ENCODE peak calls at places on chromosomes 4 and X, in four cellular contexts. S, C, H and K are unnamed samples.

GRCh38 chr4:100244347-100244746 is 54.1 kb upstream of the DDIT4L start:
- DNase-seq in S (no peak), C (no peak), H (no peak), K (no peak)

GRCh38 chr4:144575181-144575580 is 70.8 kb upstream of the HHIP start:
- DNase-seq in S (no peak), H (no peak), C (peak), K (peak)

GRCh38 chr4:85686398-85686797 is 211.4 kb downstream of the ARHGAP24 start:
- DNase-seq in S (no peak), H (no peak), C (no peak), K (no peak)

GRCh38 chrX:125203737-125204578 is 115.7 kb upstream of the TEX13C start:
- DNase-seq in C (peak), H (no peak), S (peak), K (no peak)

GRCh38 chrX:38312436-38312835 is 14.9 kb downstream of the RPGR start:
- DNase-seq in C (peak), H (no peak), S (peak), K (peak)

GRCh38 chr4:153222162-153222789 is 18.0 kb downstream of the TRIM2 start:
- DNase-seq in H (peak), C (peak), S (peak), K (peak)

GRCh38 chrX:114999906-115000305 is 17.5 kb downstream of the IL13RA2 start:
- DNase-seq in C (no peak), H (no peak), S (no peak), K (no peak)

GRCh38 chr4:11700751-11701226 is 272.1 kb upstream of the HS3ST1 start:
- DNase-seq in H (no peak), C (peak), S (peak), K (peak)

GRCh38 chr4:179095585-179096228 is 1653.5 kb upstream of the AGA start:
- DNase-seq in C (peak), H (no peak), S (peak), K (no peak)

GRCh38 chr4:1336079-1336478 is 10.9 kb upstream of the UVSSA start:
- DNase-seq in C (peak), H (no peak), S (no peak), K (peak)

GRCh38 chr4:149638073-149638472 is 177.6 kb downstream of the IQCM start:
- DNase-seq in H (no peak), S (peak), C (peak), K (no peak)

DNA sequence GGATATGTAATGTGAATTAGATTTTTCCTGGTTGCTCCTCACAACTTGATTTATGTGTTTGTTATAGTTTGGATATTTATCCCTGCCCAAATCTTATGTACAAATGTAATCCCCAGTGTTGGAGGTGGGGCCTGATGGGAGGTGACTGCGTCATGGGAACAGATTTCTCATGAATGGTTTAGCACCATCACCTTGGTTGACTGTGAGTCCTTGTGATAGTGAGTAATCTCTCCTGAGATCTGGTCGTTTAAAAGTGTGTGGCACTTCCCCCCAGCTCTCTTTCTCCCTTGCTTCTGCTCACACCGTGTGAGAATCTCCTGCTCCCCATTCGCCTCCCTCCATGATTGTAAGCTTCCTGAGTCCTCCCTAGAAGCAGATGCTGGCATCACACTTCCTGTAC is 2.2 kb downstream of the MID2 start:
- DNase-seq in C (peak), H (no peak), S (no peak), K (no peak)
- H3K4me3 ChIP-seq in C (no peak), H (no peak), S (no peak), K (no peak)

DNA sequence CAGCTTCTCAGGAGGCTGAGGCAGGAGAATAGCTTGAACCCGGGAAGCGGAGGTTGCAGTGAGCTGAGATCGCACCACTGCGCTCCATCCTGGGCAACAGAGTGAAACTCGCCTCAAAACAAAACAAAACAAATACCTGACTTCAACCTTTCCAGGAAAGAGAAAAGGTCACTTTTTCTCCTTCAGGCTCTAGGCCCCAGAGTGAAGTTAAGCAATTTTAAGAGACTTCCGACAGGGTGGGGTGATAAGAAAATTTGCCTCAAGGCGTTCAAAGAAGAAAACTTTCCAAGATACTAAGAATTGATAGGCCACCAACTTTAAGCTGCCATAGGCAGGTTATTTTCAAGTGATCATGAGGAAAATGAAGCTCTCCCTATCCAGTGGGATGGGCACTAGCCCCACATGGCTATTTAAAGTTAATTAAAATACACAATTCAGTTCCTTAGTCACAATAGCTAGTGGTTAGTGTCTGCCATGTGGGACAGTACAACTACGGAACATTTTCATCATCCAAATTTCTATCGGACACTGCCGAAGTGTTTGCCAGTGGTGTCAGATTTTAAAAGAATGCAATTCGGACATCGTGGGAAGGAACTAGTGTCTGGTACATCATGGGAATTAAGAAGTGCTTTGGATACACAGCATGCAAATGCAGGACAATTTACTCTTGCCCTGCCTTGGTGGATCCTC is 33.0 kb downstream of the SMS start:
- DNase-seq in S (no peak), C (no peak), H (no peak), K (no peak)
- H3K4me3 ChIP-seq in S (no peak), C (no peak), H (no peak), K (no peak)

GRCh38 chrX:80266287-80266686 is 154.0 kb upstream of the TENT5D start:
- DNase-seq in S (no peak), H (no peak), C (no peak), K (no peak)
- H3K4me3 ChIP-seq in S (no peak), H (no peak), C (no peak), K (no peak)

DNA sequence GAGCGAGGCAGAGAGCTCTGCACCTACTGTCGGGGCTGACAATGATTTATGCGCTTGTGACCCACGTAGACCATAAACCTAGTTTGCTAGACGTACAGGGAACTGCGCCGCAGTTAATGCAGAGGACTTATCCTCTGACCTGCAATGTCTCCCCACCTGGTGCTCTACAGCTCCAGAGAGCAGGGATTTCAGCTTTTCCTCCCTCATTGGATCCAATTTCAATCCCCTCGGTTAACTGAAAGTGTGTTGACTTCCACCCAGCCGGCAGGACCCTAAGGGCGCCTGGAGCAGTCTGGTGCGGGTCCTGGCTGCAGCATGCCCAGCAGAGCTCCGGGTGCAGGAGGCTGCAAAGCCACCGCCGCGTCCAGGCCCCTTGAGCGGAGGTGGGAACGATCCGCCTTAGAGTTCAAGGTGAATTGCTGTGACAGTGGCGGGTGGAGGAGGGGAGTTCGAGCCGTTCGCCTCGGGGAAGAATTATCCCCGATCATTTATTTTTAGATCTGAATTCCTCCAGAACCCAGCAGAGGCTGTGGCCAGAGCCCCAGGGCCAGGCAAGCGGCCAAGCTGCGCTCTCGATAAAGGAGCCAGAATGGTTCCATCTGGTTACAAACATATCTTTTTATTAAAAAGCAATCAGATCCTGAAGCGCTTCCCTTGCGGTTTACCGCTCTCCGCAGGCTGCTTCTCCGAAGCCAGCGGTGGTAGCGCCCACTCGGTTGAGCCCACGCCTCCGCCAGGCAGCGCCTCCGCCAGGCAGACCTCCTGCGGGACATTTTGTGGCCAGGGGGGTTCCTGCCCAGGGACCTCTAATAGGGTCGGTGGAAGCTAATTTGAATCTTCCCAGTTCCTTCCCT is 66.0 kb downstream of the FBXO8 start:
- DNase-seq in S (peak), C (peak), H (no peak), K (peak)
- H3K4me3 ChIP-seq in S (peak), C (peak), H (peak), K (peak)